ENCODE peak calls at places on chromosomes 16 and 17, in eight cellular contexts. W is endothelial cell of umbilical vein, J is A549, X is SK-N-SH, U is HCT116, K is NB4, L is H1, V is HepG2. P is an unnamed sample.

GRCh38 chr16:13056607-13057006 is 155.2 kb downstream of the SHISA9 start:
- DNase-seq in W (no peak), J (no peak), X (no peak), U (no peak), K (no peak), L (no peak), V (no peak), P (no peak)

GRCh38 chr17:8153957-8154607 is 1.9 kb upstream of the PER1 start:
- DNase-seq in W (peak), J (peak), X (peak), U (peak), K (peak), L (peak), V (peak), P (peak)

GRCh38 chr16:68417711-68418301 is 30.5 kb downstream of the SMPD3 start:
- DNase-seq in W (peak), J (no peak), X (no peak), U (no peak), K (no peak), L (no peak), V (no peak), P (no peak)

GRCh38 chr16:2964416-2965223 is 545 bp downstream of the KREMEN2 start:
- DNase-seq in W (no peak), J (peak), X (peak), U (peak), K (peak), L (peak), V (peak), P (peak)

GRCh38 chr16:53945996-53946395 is 242.0 kb downstream of the FTO start:
- DNase-seq in W (peak), J (peak), X (peak), U (peak), K (peak), L (no peak), V (peak), P (no peak)

GRCh38 chr16:85902366-85903155 is 3.6 kb downstream of the IRF8 start:
- DNase-seq in W (no peak), J (no peak), X (no peak), U (no peak), K (no peak), L (no peak), V (no peak), P (no peak)

GRCh38 chr16:67021321-67021720 is 7.6 kb upstream of the CBFB start:
- DNase-seq in W (no peak), J (no peak), X (no peak), U (no peak), K (no peak), L (no peak), V (no peak), P (no peak)

GRCh38 chr17:31072186-31072585 is 22.6 kb upstream of the NF1 start:
- DNase-seq in W (no peak), J (no peak), X (no peak), U (no peak), K (no peak), L (no peak), V (no peak), P (no peak)

GRCh38 chr17:80789356-80789902 is 202.2 kb upstream of the CHMP6 start:
- DNase-seq in W (peak), J (peak), X (no peak), U (peak), K (peak), L (no peak), V (no peak), P (no peak)

GRCh38 chr16:4353675-4354074 is 2.6 kb upstream of the PAM16 start:
- DNase-seq in W (no peak), J (no peak), X (no peak), U (no peak), K (no peak), L (no peak), V (no peak), P (no peak)

GRCh38 chr17:75695830-75696271 is 25.4 kb upstream of the ITGB4 start:
- DNase-seq in W (no peak), J (no peak), X (no peak), U (no peak), K (no peak), L (no peak), V (no peak), P (no peak)

GRCh38 chr17:1541367-1541904 is 21.2 kb downstream of the PITPNA start:
- DNase-seq in W (no peak), J (no peak), X (no peak), U (no peak), K (no peak), L (no peak), V (no peak), P (no peak)
- TF ChIP-seq MAX in W (no peak), J (no peak), X (no peak), U (no peak), K (no peak), L (no peak), V (no peak), P (no peak)

GRCh38 chr17:17723354-17724261 is 42.4 kb downstream of the RAI1 start:
- DNase-seq in W (peak), J (no peak), X (peak), U (no peak), K (peak), L (peak), V (no peak), P (peak)
- TF ChIP-seq MAX in W (no peak), J (no peak), X (no peak), U (no peak), K (no peak), L (no peak), V (no peak), P (no peak)

DNA sequence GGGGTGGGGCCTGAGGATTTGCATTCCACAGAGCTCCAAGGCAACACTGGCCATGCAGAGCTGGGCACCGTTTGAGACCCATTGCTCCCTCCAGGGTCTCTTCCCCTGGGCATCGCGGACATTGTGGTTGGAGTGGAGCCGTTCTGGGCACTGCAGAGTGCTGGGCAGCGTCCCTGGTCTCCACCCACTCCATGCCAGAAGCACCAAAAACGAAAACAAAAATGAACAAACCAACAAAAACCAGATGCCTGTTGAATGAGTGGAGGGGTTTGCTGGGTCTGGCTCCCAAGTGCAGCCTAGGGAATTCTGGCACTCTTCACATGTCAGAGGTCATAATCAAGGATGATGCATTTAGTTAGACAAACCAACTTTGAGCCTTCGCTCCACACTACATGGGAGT is 17.9 kb downstream of the WNT9B start:
- DNase-seq in W (no peak), J (no peak), X (peak), U (no peak), K (no peak), L (no peak), V (no peak), P (no peak)
- TF ChIP-seq MAX in W (no peak), J (no peak), X (no peak), U (no peak), K (no peak), L (no peak), V (no peak), P (no peak)

DNA sequence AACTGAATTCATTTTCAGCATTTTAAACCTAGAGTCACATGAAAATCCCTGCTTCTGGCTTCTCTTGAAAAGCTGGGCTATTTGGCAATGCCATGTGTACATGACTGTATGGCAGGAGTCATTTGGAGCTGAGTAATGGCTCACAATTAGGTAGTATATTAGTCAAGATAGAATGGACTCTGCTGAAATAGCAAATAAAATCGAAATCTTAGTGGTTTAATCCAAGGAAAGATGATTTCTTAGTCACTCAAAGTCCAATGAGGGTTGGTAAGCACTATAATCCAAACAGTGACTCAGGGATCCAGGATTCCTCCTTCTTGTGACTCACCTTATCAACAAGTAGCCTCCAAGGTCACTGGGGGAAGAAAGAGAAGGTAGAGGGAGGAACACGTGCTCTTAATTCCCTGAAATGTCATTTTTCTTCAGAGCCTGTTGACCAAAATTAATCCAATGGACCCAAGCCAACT is 13.9 kb upstream of the PMP22 start:
- DNase-seq in W (peak), J (peak), X (no peak), U (no peak), K (no peak), L (no peak), V (no peak), P (no peak)
- TF ChIP-seq MAX in W (no peak), J (peak), X (no peak), U (no peak), K (peak), L (no peak), V (no peak), P (no peak)